ENCODE peak calls at places on chromosomes 12 and 14, in five cellular contexts. Z is A549, F is psoas muscle, L is nephron progenitor cell, I is AG04450. A is an unnamed sample.

GRCh38 chr12:52249041-52249461 is 16.0 kb downstream of the KRT7 start:
- DNase-seq in Z (peak; percentile 71), F (peak; percentile 77), L (no peak), I (no peak), A (no peak)

GRCh38 chr14:65318636-65319506 is 93.7 kb upstream of the FUT8 start:
- DNase-seq in Z (no peak), F (no peak), L (no peak), I (no peak), A (no peak)

GRCh38 chr12:122951979-122952892 is 14.0 kb downstream of the ABCB9 start:
- DNase-seq in Z (peak; percentile 79), F (peak; percentile 86), L (peak; percentile 70), I (no peak), A (peak; percentile 62)

GRCh38 chr14:106491851-106492250 is 965.5 kb downstream of the TMEM121 start:
- DNase-seq in Z (peak; percentile 50), F (no peak), L (peak; percentile 2), I (no peak), A (no peak)

GRCh38 chr12:96303656-96304055 is 96.6 kb downstream of the CDK17 start:
- DNase-seq in Z (no peak), F (no peak), L (no peak), I (no peak), A (peak; percentile 37)

GRCh38 chr14:32417956-32418552 is 89.0 kb downstream of the AKAP6 start:
- DNase-seq in Z (peak; percentile 55), F (no peak), L (no peak), I (no peak), A (peak; percentile 57)

GRCh38 chr12:54526800-54527630 is 22.4 kb upstream of the PDE1B start:
- DNase-seq in Z (peak; percentile 43), F (no peak), L (peak; percentile 81), I (no peak), A (peak; percentile 3)

GRCh38 chr14:91237219-91237618 is 7.3 kb downstream of the GPR68 start:
- DNase-seq in Z (no peak), F (no peak), L (no peak), I (peak; percentile 27), A (peak; percentile 88)

GRCh38 chr14:78509516-78509915 is 339.3 kb downstream of the NRXN3 start:
- DNase-seq in Z (no peak), F (no peak), L (no peak), I (no peak), A (no peak)

GRCh38 chr12:10365716-10366433 is 24.0 kb downstream of the KLRK1 start:
- DNase-seq in Z (no peak), F (no peak), L (no peak), I (no peak), A (peak; percentile 35)

GRCh38 chr14:79554816-79555215 is 656.5 kb downstream of the DIO2 start:
- DNase-seq in Z (no peak), F (no peak), L (no peak), I (no peak), A (no peak)

GRCh38 chr12:118238888-118239287 is 103.0 kb downstream of the PEBP1 start:
- DNase-seq in Z (no peak), F (no peak), L (no peak), I (no peak), A (no peak)

GRCh38 chr12:32896438-32897275 is at the start of gene PKP2:
- DNase-seq in Z (peak; percentile 49), F (peak; percentile 67), L (peak; percentile 86), I (no peak), A (peak; percentile 17)

GRCh38 chr12:17571047-17571446 is 518.9 kb downstream of the RERGL start:
- DNase-seq in Z (no peak), F (no peak), L (no peak), I (no peak), A (no peak)

GRCh38 chr12:95624544-95624943 is 73.3 kb upstream of the USP44 start:
- DNase-seq in Z (peak; percentile 37), F (no peak), L (no peak), I (no peak), A (peak; percentile 81)

GRCh38 chr14:104968153-104968527 is 10.0 kb downstream of the AHNAK2 start:
- DNase-seq in Z (peak; percentile 64), F (peak; percentile 83), L (peak; percentile 57), I (no peak), A (peak; percentile 65)

GRCh38 chr12:31219521-31219920 is 106.4 kb downstream of the SINHCAF start:
- DNase-seq in Z (no peak), F (no peak), L (no peak), I (no peak), A (no peak)

GRCh38 chr12:96907681-96908163 is 665 bp downstream of the NEDD1 start:
- DNase-seq in Z (peak; percentile 26), F (no peak), L (peak; percentile 20), I (no peak), A (peak; percentile 51)

GRCh38 chr12:11026118-11026517 is 3.7 kb upstream of the TAS2R19 start:
- DNase-seq in Z (peak; percentile 16), F (no peak), L (no peak), I (no peak), A (no peak)

GRCh38 chr12:84069699-84070098 is 842.9 kb downstream of the SLC6A15 start:
- DNase-seq in Z (no peak), F (no peak), L (no peak), I (no peak), A (no peak)

GRCh38 chr12:1054103-1054838 is 63.2 kb downstream of the ERC1 start:
- DNase-seq in Z (no peak), F (no peak), L (no peak), I (no peak), A (no peak)

GRCh38 chr14:65034021-65034420 is 47.3 kb downstream of the FNTB start:
- DNase-seq in Z (no peak), F (no peak), L (no peak), I (no peak), A (no peak)

GRCh38 chr14:74492413-74493342 is at the start of gene NPC2:
- DNase-seq in Z (no peak), F (no peak), L (no peak), I (no peak), A (peak; percentile 18)

GRCh38 chr14:91898256-91898843 is 31.0 kb upstream of the TC2N start:
- DNase-seq in Z (no peak), F (no peak), L (no peak), I (no peak), A (peak; percentile 6)

GRCh38 chr14:75279153-75279738 is 618 bp downstream of the FOS start:
- DNase-seq in Z (peak; percentile 47), F (peak; percentile 84), L (peak; percentile 54), I (no peak), A (peak; percentile 82)

GRCh38 chr14:78107171-78107570 is 63.0 kb upstream of the NRXN3 start:
- DNase-seq in Z (no peak), F (no peak), L (no peak), I (no peak), A (no peak)

GRCh38 chr12:44835641-44836379 is 40.3 kb downstream of the NELL2 start:
- DNase-seq in Z (no peak), F (no peak), L (no peak), I (no peak), A (peak; percentile 1)

GRCh38 chr12:50788562-50788961 is 24.7 kb downstream of the ATF1 start:
- DNase-seq in Z (no peak), F (no peak), L (no peak), I (peak; percentile 93), A (peak; percentile 85)

GRCh38 chr14:60339571-60339970 is 90.5 kb downstream of the PPM1A start:
- DNase-seq in Z (no peak), F (no peak), L (no peak), I (no peak), A (no peak)

GRCh38 chr14:69092840-69093422 is 60.0 kb downstream of the DCAF5 start:
- DNase-seq in Z (no peak), F (no peak), L (no peak), I (no peak), A (no peak)

GRCh38 chr14:69096766-69097475 is 56.0 kb downstream of the DCAF5 start:
- DNase-seq in Z (no peak), F (no peak), L (no peak), I (no peak), A (peak; percentile 21)

GRCh38 chr14:69094481-69094880 is 58.4 kb downstream of the DCAF5 start:
- DNase-seq in Z (no peak), F (no peak), L (no peak), I (no peak), A (no peak)

GRCh38 chr14:69091695-69092094 is 61.2 kb downstream of the DCAF5 start:
- DNase-seq in Z (no peak), F (no peak), L (no peak), I (no peak), A (no peak)

GRCh38 chr14:69093551-69094421 is 59.1 kb downstream of the DCAF5 start:
- DNase-seq in Z (no peak), F (no peak), L (no peak), I (no peak), A (peak; percentile 78)
- TF ChIP-seq CTCF in Z (no peak), F (no peak), L (no peak), I (no peak), A (no peak)

GRCh38 chr14:103488071-103488470 is 34.6 kb downstream of the CKB start:
- DNase-seq in Z (no peak), F (no peak), L (no peak), I (no peak), A (no peak)
- TF ChIP-seq CTCF in Z (no peak), F (no peak), L (no peak), I (no peak), A (no peak)

DNA sequence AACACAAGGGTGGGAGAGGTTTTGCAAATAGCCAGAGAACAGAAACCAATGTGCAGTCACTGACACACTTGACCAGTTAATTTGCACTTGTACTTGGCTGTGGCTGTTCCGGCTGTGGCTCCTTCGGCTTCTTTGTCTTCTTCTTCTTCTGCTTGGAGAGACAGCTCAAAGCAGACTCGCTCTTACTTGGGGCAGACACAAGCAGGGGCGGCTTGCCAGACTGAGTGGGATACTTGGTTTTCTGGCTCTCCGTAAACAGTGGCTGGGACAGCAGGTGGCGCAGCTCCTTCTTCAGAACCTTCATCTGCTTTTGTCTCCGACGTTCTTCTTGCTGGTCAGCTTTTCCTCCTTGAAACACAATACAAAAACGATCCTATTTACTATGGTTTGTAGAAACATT is 25.0 kb downstream of the OTUB2 start:
- DNase-seq in Z (peak; percentile 41), F (no peak), L (no peak), I (peak; percentile 15), A (peak; percentile 68)
- TF ChIP-seq CTCF in Z (peak; percentile 46), F (peak; percentile 22), L (peak; percentile 18), I (peak; percentile 57), A (peak; percentile 71)

GRCh38 chr14:52015411-52016030 is 26.2 kb downstream of the RTRAF start:
- DNase-seq in Z (peak; percentile 39), F (no peak), L (peak; percentile 17), I (no peak), A (peak; percentile 34)
- TF ChIP-seq CTCF in Z (peak; percentile 18), F (no peak), L (no peak), I (peak; percentile 48), A (peak; percentile 61)